ENCODE peak calls at places on chromosomes 16 and 17, in six cellular contexts. One of them, this sample, is unnamed.

GRCh38 chr17:57853695-57854094 is 3.9 kb upstream of the MRPS23 start:
- DNase-seq in fibroblast of lung: no peak
- DNase-seq in coronary artery: peak
- DNase-seq in prostate gland: peak
- DNase-seq in AG10803: no peak
- DNase-seq in GM12865: no peak
- DNase-seq in this sample: no peak

GRCh38 chr17:29131814-29132682 is 48.1 kb downstream of the MYO18A start:
- DNase-seq in fibroblast of lung: peak
- DNase-seq in coronary artery: no peak
- DNase-seq in prostate gland: no peak
- DNase-seq in AG10803: peak
- DNase-seq in GM12865: no peak
- DNase-seq in this sample: no peak

GRCh38 chr16:49158029-49158642 is 123.5 kb downstream of the CBLN1 start:
- DNase-seq in fibroblast of lung: peak
- DNase-seq in coronary artery: no peak
- DNase-seq in prostate gland: no peak
- DNase-seq in AG10803: no peak
- DNase-seq in GM12865: peak
- DNase-seq in this sample: peak

GRCh38 chr16:18833707-18834505 is 32.6 kb upstream of the ARL6IP1 start:
- DNase-seq in fibroblast of lung: no peak
- DNase-seq in coronary artery: no peak
- DNase-seq in prostate gland: no peak
- DNase-seq in AG10803: no peak
- DNase-seq in GM12865: no peak
- DNase-seq in this sample: no peak

GRCh38 chr17:10429416-10430045 is 7.8 kb upstream of the MYH8 start:
- DNase-seq in fibroblast of lung: peak
- DNase-seq in coronary artery: no peak
- DNase-seq in prostate gland: no peak
- DNase-seq in AG10803: peak
- DNase-seq in GM12865: no peak
- DNase-seq in this sample: no peak

GRCh38 chr17:77229786-77230435 is 89.1 kb downstream of the SEC14L1 start:
- DNase-seq in fibroblast of lung: no peak
- DNase-seq in coronary artery: no peak
- DNase-seq in prostate gland: no peak
- DNase-seq in AG10803: no peak
- DNase-seq in GM12865: no peak
- DNase-seq in this sample: no peak

GRCh38 chr17:55238931-55239297 is 25.8 kb upstream of the HLF start:
- DNase-seq in fibroblast of lung: no peak
- DNase-seq in coronary artery: no peak
- DNase-seq in prostate gland: no peak
- DNase-seq in AG10803: no peak
- DNase-seq in GM12865: peak
- DNase-seq in this sample: no peak

GRCh38 chr16:86513471-86514277 is 3.3 kb downstream of the FOXF1 start:
- DNase-seq in fibroblast of lung: no peak
- DNase-seq in coronary artery: no peak
- DNase-seq in prostate gland: no peak
- DNase-seq in AG10803: no peak
- DNase-seq in GM12865: no peak
- DNase-seq in this sample: no peak

GRCh38 chr16:49466529-49466831 is 92.9 kb downstream of the C16orf78 start:
- DNase-seq in fibroblast of lung: no peak
- DNase-seq in coronary artery: peak
- DNase-seq in prostate gland: no peak
- DNase-seq in AG10803: no peak
- DNase-seq in GM12865: no peak
- DNase-seq in this sample: no peak

GRCh38 chr17:15397605-15398004 is 56.2 kb upstream of the TEKT3 start:
- DNase-seq in fibroblast of lung: no peak
- DNase-seq in coronary artery: no peak
- DNase-seq in prostate gland: no peak
- DNase-seq in AG10803: no peak
- DNase-seq in GM12865: no peak
- DNase-seq in this sample: no peak

GRCh38 chr17:80559688-80560290 is 15.2 kb downstream of the RPTOR start:
- DNase-seq in fibroblast of lung: peak
- DNase-seq in coronary artery: no peak
- DNase-seq in prostate gland: no peak
- DNase-seq in AG10803: peak
- DNase-seq in GM12865: no peak
- DNase-seq in this sample: no peak

GRCh38 chr16:10577305-10578202 is 2.8 kb downstream of the EMP2 start:
- DNase-seq in fibroblast of lung: no peak
- DNase-seq in coronary artery: peak
- DNase-seq in prostate gland: no peak
- DNase-seq in AG10803: peak
- DNase-seq in GM12865: no peak
- DNase-seq in this sample: no peak

GRCh38 chr16:57804111-57804837 is 2.0 kb upstream of the KIFC3 start:
- DNase-seq in fibroblast of lung: no peak
- DNase-seq in coronary artery: no peak
- DNase-seq in prostate gland: no peak
- DNase-seq in AG10803: peak
- DNase-seq in GM12865: no peak
- DNase-seq in this sample: no peak

GRCh38 chr16:9012848-9013507 is 49.3 kb upstream of the USP7 start:
- DNase-seq in fibroblast of lung: peak
- DNase-seq in coronary artery: no peak
- DNase-seq in prostate gland: no peak
- DNase-seq in AG10803: no peak
- DNase-seq in GM12865: no peak
- DNase-seq in this sample: no peak

GRCh38 chr16:20905576-20905975 is 5.0 kb downstream of the LYRM1 start:
- DNase-seq in fibroblast of lung: no peak
- DNase-seq in coronary artery: no peak
- DNase-seq in prostate gland: no peak
- DNase-seq in AG10803: no peak
- DNase-seq in GM12865: no peak
- DNase-seq in this sample: no peak

GRCh38 chr16:588639-588888 is 1.3 kb upstream of the RAB40C start:
- DNase-seq in fibroblast of lung: peak
- DNase-seq in coronary artery: peak
- DNase-seq in prostate gland: no peak
- DNase-seq in AG10803: peak
- DNase-seq in GM12865: peak
- DNase-seq in this sample: no peak

GRCh38 chr17:52106638-52107261 is 51.8 kb downstream of the CA10 start:
- DNase-seq in fibroblast of lung: peak
- DNase-seq in coronary artery: no peak
- DNase-seq in prostate gland: peak
- DNase-seq in AG10803: peak
- DNase-seq in GM12865: peak
- DNase-seq in this sample: peak

GRCh38 chr16:23557779-23558330 is 328 bp downstream of the UBFD1 start:
- DNase-seq in fibroblast of lung: peak
- DNase-seq in coronary artery: peak
- DNase-seq in prostate gland: peak
- DNase-seq in AG10803: peak
- DNase-seq in GM12865: peak
- DNase-seq in this sample: no peak

GRCh38 chr17:12256380-12256995 is 235.8 kb downstream of the MAP2K4 start:
- DNase-seq in fibroblast of lung: peak
- DNase-seq in coronary artery: no peak
- DNase-seq in prostate gland: peak
- DNase-seq in AG10803: peak
- DNase-seq in GM12865: peak
- DNase-seq in this sample: peak

GRCh38 chr17:65115721-65116312 is 21.4 kb upstream of the RGS9 start:
- DNase-seq in fibroblast of lung: no peak
- DNase-seq in coronary artery: no peak
- DNase-seq in prostate gland: no peak
- DNase-seq in AG10803: no peak
- DNase-seq in GM12865: no peak
- DNase-seq in this sample: no peak

DNA sequence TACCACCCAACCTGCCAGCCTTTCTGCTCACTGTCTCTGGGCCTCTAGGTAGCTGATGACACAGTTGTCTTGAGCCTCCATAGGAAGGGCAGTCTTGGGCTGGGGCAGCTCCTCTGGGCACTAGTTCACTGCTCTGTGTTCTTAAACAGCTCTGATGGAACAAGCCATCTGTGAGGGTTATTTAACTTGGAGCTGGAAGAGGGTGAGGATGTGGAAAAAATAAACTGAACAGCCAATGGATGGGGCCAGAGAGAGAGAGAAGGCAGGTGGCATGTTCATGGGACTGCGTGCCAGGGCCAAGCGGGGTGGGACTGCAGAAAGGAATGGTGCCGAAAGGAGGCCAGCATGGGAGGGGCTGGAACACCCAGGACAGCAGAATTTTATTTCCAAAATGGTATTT is 52.6 kb downstream of the HIC1 start:
- DNase-seq in fibroblast of lung: no peak
- DNase-seq in coronary artery: no peak
- DNase-seq in prostate gland: no peak
- DNase-seq in AG10803: no peak
- DNase-seq in GM12865: no peak
- DNase-seq in this sample: no peak
- TF ChIP-seq CTCF in fibroblast of lung: no peak
- TF ChIP-seq CTCF in coronary artery: no peak
- TF ChIP-seq CTCF in prostate gland: no peak
- TF ChIP-seq CTCF in AG10803: no peak
- TF ChIP-seq CTCF in GM12865: no peak
- TF ChIP-seq CTCF in this sample: no peak

GRCh38 chr16:88700322-88700635 is 5.9 kb downstream of the RNF166 start:
- DNase-seq in fibroblast of lung: no peak
- DNase-seq in coronary artery: no peak
- DNase-seq in prostate gland: no peak
- DNase-seq in AG10803: no peak
- DNase-seq in GM12865: no peak
- DNase-seq in this sample: no peak
- H3K4me3 ChIP-seq in fibroblast of lung: no peak
- H3K4me3 ChIP-seq in coronary artery: no peak
- H3K4me3 ChIP-seq in prostate gland: no peak
- H3K4me3 ChIP-seq in AG10803: no peak
- H3K4me3 ChIP-seq in GM12865: peak
- H3K4me3 ChIP-seq in this sample: no peak

GRCh38 chr16:15466886-15467781 is 32.7 kb downstream of the BMERB1 start:
- DNase-seq in fibroblast of lung: no peak
- DNase-seq in coronary artery: no peak
- DNase-seq in prostate gland: no peak
- DNase-seq in AG10803: no peak
- DNase-seq in GM12865: no peak
- DNase-seq in this sample: no peak
- TF ChIP-seq CTCF in fibroblast of lung: no peak
- TF ChIP-seq CTCF in coronary artery: no peak
- TF ChIP-seq CTCF in prostate gland: peak
- TF ChIP-seq CTCF in AG10803: peak
- TF ChIP-seq CTCF in GM12865: no peak
- TF ChIP-seq CTCF in this sample: peak

GRCh38 chr16:2964416-2965223 is 545 bp downstream of the KREMEN2 start:
- DNase-seq in fibroblast of lung: no peak
- DNase-seq in coronary artery: no peak
- DNase-seq in prostate gland: no peak
- DNase-seq in AG10803: no peak
- DNase-seq in GM12865: peak
- DNase-seq in this sample: no peak
- H3K4me3 ChIP-seq in fibroblast of lung: no peak
- H3K4me3 ChIP-seq in coronary artery: peak
- H3K4me3 ChIP-seq in prostate gland: peak
- H3K4me3 ChIP-seq in AG10803: no peak
- H3K4me3 ChIP-seq in GM12865: peak
- H3K4me3 ChIP-seq in this sample: peak

DNA sequence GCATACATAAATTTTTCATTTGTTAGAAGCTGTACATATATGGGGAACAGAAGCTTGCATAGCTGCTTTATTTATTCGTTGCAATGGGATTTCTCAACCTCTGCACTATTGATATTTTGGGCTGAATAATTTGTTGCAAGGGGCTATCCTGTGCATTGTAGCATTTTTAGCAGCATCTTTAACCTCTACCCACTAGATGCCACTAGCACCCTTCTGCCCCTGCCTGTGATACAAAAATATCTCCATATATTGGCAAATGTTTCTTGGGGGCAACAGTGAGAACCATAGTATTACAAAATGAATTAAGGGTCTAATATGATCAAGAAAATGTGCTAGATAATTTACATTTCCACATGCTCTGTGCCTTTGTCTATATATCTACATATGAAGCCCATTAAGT is 1401.0 kb downstream of the CDH11 start:
- DNase-seq in fibroblast of lung: no peak
- DNase-seq in coronary artery: no peak
- DNase-seq in prostate gland: no peak
- DNase-seq in AG10803: no peak
- DNase-seq in GM12865: no peak
- DNase-seq in this sample: no peak
- TF ChIP-seq CTCF in fibroblast of lung: no peak
- TF ChIP-seq CTCF in coronary artery: no peak
- TF ChIP-seq CTCF in prostate gland: no peak
- TF ChIP-seq CTCF in AG10803: peak
- TF ChIP-seq CTCF in GM12865: no peak
- TF ChIP-seq CTCF in this sample: peak

GRCh38 chr17:73194514-73195222 is 1.8 kb downstream of the COG1 start:
- DNase-seq in fibroblast of lung: peak
- DNase-seq in coronary artery: peak
- DNase-seq in prostate gland: no peak
- DNase-seq in AG10803: peak
- DNase-seq in GM12865: no peak
- DNase-seq in this sample: no peak
- H3K4me3 ChIP-seq in fibroblast of lung: peak
- H3K4me3 ChIP-seq in coronary artery: no peak
- H3K4me3 ChIP-seq in prostate gland: no peak
- H3K4me3 ChIP-seq in AG10803: no peak
- H3K4me3 ChIP-seq in GM12865: no peak
- H3K4me3 ChIP-seq in this sample: no peak

DNA sequence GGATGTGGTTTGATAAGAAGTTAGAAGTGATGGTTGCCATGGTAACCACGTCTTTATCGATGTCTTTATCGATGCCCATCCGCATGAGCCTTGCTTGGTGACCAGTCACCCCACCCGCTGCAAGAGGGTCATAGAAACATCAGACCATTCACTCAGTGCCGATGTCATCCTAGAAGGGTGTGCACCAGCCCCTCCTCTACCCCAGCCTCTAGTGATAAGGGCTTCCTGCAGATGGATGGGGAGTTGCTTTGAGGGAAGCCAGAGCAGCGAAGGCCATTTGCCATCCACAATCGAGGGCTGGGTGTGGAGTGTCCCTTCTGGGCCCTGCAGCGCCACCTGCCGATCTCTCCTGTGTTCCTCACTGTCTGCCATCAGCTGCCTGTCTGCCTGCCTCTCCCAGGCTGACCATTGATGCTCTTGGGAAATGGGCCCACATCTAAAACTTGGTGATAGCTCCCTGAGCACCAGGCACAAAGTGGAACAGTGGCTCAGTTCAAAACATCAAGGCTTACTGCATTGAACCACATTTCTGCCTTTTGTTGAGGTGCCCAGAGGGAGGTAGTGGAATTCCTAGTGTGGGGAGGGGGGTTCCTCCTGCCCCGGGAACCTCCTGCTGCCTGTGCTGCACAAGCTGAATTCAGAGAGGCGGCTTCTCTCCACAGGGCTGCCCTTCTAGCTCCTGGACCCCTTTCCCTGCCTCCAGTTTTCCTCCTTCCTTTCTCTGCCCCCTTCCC is 8.9 kb downstream of the CALB2 start:
- DNase-seq in fibroblast of lung: peak
- DNase-seq in coronary artery: no peak
- DNase-seq in prostate gland: no peak
- DNase-seq in AG10803: peak
- DNase-seq in GM12865: peak
- DNase-seq in this sample: no peak
- TF ChIP-seq CTCF in fibroblast of lung: peak
- TF ChIP-seq CTCF in coronary artery: no peak
- TF ChIP-seq CTCF in prostate gland: no peak
- TF ChIP-seq CTCF in AG10803: peak
- TF ChIP-seq CTCF in GM12865: peak
- TF ChIP-seq CTCF in this sample: peak

GRCh38 chr16:89506791-89507191 is 1.4 kb upstream of the SPG7 start:
- DNase-seq in fibroblast of lung: peak
- DNase-seq in coronary artery: no peak
- DNase-seq in prostate gland: no peak
- DNase-seq in AG10803: no peak
- DNase-seq in GM12865: no peak
- DNase-seq in this sample: no peak
- H3K4me3 ChIP-seq in fibroblast of lung: peak
- H3K4me3 ChIP-seq in coronary artery: peak
- H3K4me3 ChIP-seq in prostate gland: peak
- H3K4me3 ChIP-seq in AG10803: peak
- H3K4me3 ChIP-seq in GM12865: peak
- H3K4me3 ChIP-seq in this sample: peak